ENCODE peak calls at places on chromosomes 13 and 19, in eight cellular contexts. F is choroid plexus epithelial cell; U is AG09319; J is NCI-H1694 treated with DMSO at 0.1 percent for 48 hours; T is SW480; V is IMR-90; X is CD4-positive, alpha-beta T cell; L is WTC11. K is an unnamed sample.
A peak's percentile ranks its signal among the peaks of the same experiment; 100 is the strongest.

GRCh38 chr13:23534090-23534489 is 36.1 kb upstream of the TNFRSF19 start:
- DNase-seq in F (no peak), U (no peak), J (no peak), T (no peak), V (no peak), X (no peak), L (no peak), K (no peak)

GRCh38 chr19:38003427-38004099 is 96.6 kb downstream of the SIPA1L3 start:
- DNase-seq in F (peak; percentile 66), U (peak; percentile 52), J (peak; percentile 96), T (peak; percentile 90), V (peak; percentile 92), X (no peak), L (peak; percentile 65), K (peak; percentile 81)

GRCh38 chr13:90217275-90217674 is 1130.2 kb upstream of the MIR17HG start:
- DNase-seq in F (no peak), U (no peak), J (no peak), T (no peak), V (no peak), X (no peak), L (no peak), K (no peak)

GRCh38 chr19:20167020-20167644 is at the start of gene ZNF486:
- DNase-seq in F (peak; percentile 98), U (peak; percentile 92), J (no peak), T (peak; percentile 64), V (peak; percentile 94), X (peak; percentile 84), L (peak; percentile 98), K (peak; percentile 93)

GRCh38 chr19:39032164-39032918 is at the start of gene FBXO27:
- DNase-seq in F (peak; percentile 14), U (no peak), J (no peak), T (peak; percentile 89), V (no peak), X (no peak), L (peak; percentile 87), K (peak; percentile 76)

GRCh38 chr13:74258951-74259350 is 124.7 kb upstream of the KLF12 start:
- DNase-seq in F (no peak), U (no peak), J (peak; percentile 84), T (no peak), V (no peak), X (no peak), L (no peak), K (no peak)

GRCh38 chr19:44587863-44588752 is 25.3 kb upstream of the IGSF23 start:
- DNase-seq in F (peak; percentile 93), U (peak; percentile 87), J (no peak), T (peak; percentile 99), V (peak; percentile 96), X (no peak), L (no peak), K (peak; percentile 93)

GRCh38 chr13:51807041-51807440 is 3.1 kb upstream of the DHRS12 start:
- DNase-seq in F (no peak), U (no peak), J (no peak), T (no peak), V (no peak), X (no peak), L (no peak), K (no peak)

GRCh38 chr13:25300861-25301346 is 521 bp upstream of the NUP58 start:
- DNase-seq in F (peak; percentile 24), U (no peak), J (no peak), T (no peak), V (no peak), X (no peak), L (no peak), K (no peak)

GRCh38 chr19:42272989-42273406 is 3.9 kb downstream of the CIC start:
- DNase-seq in F (no peak), U (no peak), J (no peak), T (no peak), V (no peak), X (no peak), L (no peak), K (no peak)

GRCh38 chr13:35961461-35962220 is 169.5 kb downstream of the DCLK1 start:
- DNase-seq in F (peak; percentile 40), U (no peak), J (no peak), T (peak; percentile 12), V (peak; percentile 13), X (no peak), L (no peak), K (no peak)

GRCh38 chr13:98927954-98928927 is 49.6 kb downstream of the DOCK9 start:
- DNase-seq in F (peak; percentile 56), U (peak; percentile 77), J (no peak), T (no peak), V (peak; percentile 58), X (no peak), L (no peak), K (no peak)

GRCh38 chr19:58572818-58573657 is at the start of gene MZF1:
- DNase-seq in F (peak; percentile 100), U (peak; percentile 100), J (no peak), T (peak; percentile 100), V (peak; percentile 100), X (peak; percentile 100), L (peak; percentile 99), K (peak; percentile 100)

GRCh38 chr13:52048516-52048915 is 24.0 kb downstream of the UTP14C start:
- DNase-seq in F (peak; percentile 21), U (no peak), J (no peak), T (no peak), V (peak; percentile 41), X (no peak), L (no peak), K (no peak)

GRCh38 chr13:76637651-76638111 is 248.5 kb downstream of the KCTD12 start:
- DNase-seq in F (peak; percentile 89), U (no peak), J (peak; percentile 98), T (no peak), V (peak; percentile 1), X (no peak), L (no peak), K (no peak)

GRCh38 chr13:24230428-24231072 is 70.0 kb downstream of the SPATA13 start:
- DNase-seq in F (no peak), U (no peak), J (no peak), T (no peak), V (no peak), X (no peak), L (no peak), K (no peak)

GRCh38 chr13:107960301-107960700 is 255.0 kb downstream of the LIG4 start:
- DNase-seq in F (peak; percentile 34), U (no peak), J (no peak), T (no peak), V (no peak), X (no peak), L (no peak), K (no peak)

GRCh38 chr13:51221674-51222509 is at the start of gene FAM124A:
- DNase-seq in F (peak; percentile 21), U (no peak), J (no peak), T (peak; percentile 33), V (peak; percentile 4), X (no peak), L (peak; percentile 61), K (peak; percentile 22)

GRCh38 chr13:33275916-33276315 is 9.6 kb downstream of the STARD13 start:
- DNase-seq in F (no peak), U (no peak), J (no peak), T (no peak), V (peak; percentile 76), X (no peak), L (no peak), K (no peak)

GRCh38 chr13:23741879-23742510 is 147.2 kb downstream of the MIPEP start:
- DNase-seq in F (peak; percentile 35), U (no peak), J (no peak), T (no peak), V (no peak), X (no peak), L (peak; percentile 64), K (no peak)

GRCh38 chr19:54133312-54133956 is 4.1 kb upstream of the CNOT3 start:
- DNase-seq in F (no peak), U (peak; percentile 8), J (no peak), T (no peak), V (no peak), X (no peak), L (no peak), K (peak; percentile 50)

GRCh38 chr19:54335164-54335563 is 3.8 kb downstream of the LILRA4 start:
- DNase-seq in F (no peak), U (no peak), J (no peak), T (no peak), V (no peak), X (no peak), L (no peak), K (no peak)

GRCh38 chr19:49809155-49809986 is 3.7 kb downstream of the FUZ start:
- DNase-seq in F (peak; percentile 70), U (no peak), J (peak; percentile 36), T (peak; percentile 50), V (no peak), X (peak; percentile 25), L (peak; percentile 67), K (peak; percentile 73)

K was measured in Caki2.